ENCODE peak calls at places on chromosomes 4 and X, in nine cellular contexts. Q, S, D, V, H, P, N, L and G are unnamed samples.

GRCh38 chrX:43898406-43898805 is 16.2 kb upstream of the MAOB start:
- DNase-seq in Q (no peak), S (no peak), D (no peak), V (no peak), H (no peak), P (no peak), N (no peak), L (no peak), G (no peak)

GRCh38 chr4:89263265-89263664 is 44.3 kb downstream of the GPRIN3 start:
- DNase-seq in Q (no peak), S (no peak), D (no peak), V (no peak), H (no peak), P (no peak), N (no peak), L (no peak), G (no peak)

GRCh38 chrX:148588649-148589310 is 88.4 kb downstream of the AFF2 start:
- DNase-seq in Q (peak), S (no peak), D (no peak), V (no peak), H (no peak), P (no peak), N (no peak), L (no peak), G (no peak)

GRCh38 chr4:17562157-17562556 is 14.8 kb upstream of the LAP3 start:
- DNase-seq in Q (no peak), S (no peak), D (no peak), V (no peak), H (no peak), P (peak), N (peak), L (no peak), G (no peak)

GRCh38 chr4:11618666-11619282 is 190.1 kb upstream of the HS3ST1 start:
- DNase-seq in Q (no peak), S (no peak), D (no peak), V (no peak), H (no peak), P (no peak), N (peak), L (no peak), G (peak)

GRCh38 chr4:150591904-150592303 is 10.0 kb downstream of the MAB21L2 start:
- DNase-seq in Q (no peak), S (no peak), D (no peak), V (no peak), H (no peak), P (no peak), N (no peak), L (no peak), G (no peak)

GRCh38 chr4:139776235-139776634 is 110.6 kb downstream of the MGST2 start:
- DNase-seq in Q (no peak), S (no peak), D (no peak), V (no peak), H (no peak), P (no peak), N (no peak), L (no peak), G (no peak)

GRCh38 chr4:19684079-19684478 is 567.6 kb upstream of the SLIT2 start:
- DNase-seq in Q (no peak), S (no peak), D (no peak), V (no peak), H (no peak), P (no peak), N (no peak), L (no peak), G (no peak)

GRCh38 chrX:96843566-96843965 is 40.1 kb upstream of the RPA4 start:
- DNase-seq in Q (no peak), S (no peak), D (no peak), V (no peak), H (no peak), P (peak), N (peak), L (no peak), G (peak)

GRCh38 chr4:168388890-168389289 is 70.3 kb upstream of the DDX60 start:
- DNase-seq in Q (peak), S (no peak), D (no peak), V (no peak), H (no peak), P (no peak), N (no peak), L (no peak), G (peak)

GRCh38 chr4:189046642-189047041 is 894.0 kb upstream of the FRG1 start:
- DNase-seq in Q (no peak), S (no peak), D (no peak), V (no peak), H (no peak), P (no peak), N (no peak), L (no peak), G (no peak)

GRCh38 chr4:20464381-20464780 is 212.7 kb downstream of the SLIT2 start:
- DNase-seq in Q (peak), S (no peak), D (no peak), V (no peak), H (no peak), P (no peak), N (no peak), L (no peak), G (peak)

GRCh38 chr4:175930471-175930870 is 118.4 kb upstream of the GPM6A start:
- DNase-seq in Q (no peak), S (no peak), D (no peak), V (no peak), H (no peak), P (no peak), N (no peak), L (no peak), G (no peak)

GRCh38 chrX:150421816-150422215 is 58.7 kb downstream of the MAMLD1 start:
- DNase-seq in Q (no peak), S (no peak), D (no peak), V (no peak), H (no peak), P (no peak), N (no peak), L (no peak), G (no peak)

GRCh38 chr4:3405176-3405575 is 36.6 kb upstream of the HGFAC start:
- DNase-seq in Q (no peak), S (no peak), D (no peak), V (no peak), H (no peak), P (no peak), N (no peak), L (no peak), G (no peak)

GRCh38 chrX:30935985-30936384 is 46.9 kb upstream of the TAB3 start:
- DNase-seq in Q (peak), S (no peak), D (no peak), V (no peak), H (no peak), P (peak), N (peak), L (peak), G (peak)

GRCh38 chr4:99722006-99722405 is 64.4 kb upstream of the C4orf54 start:
- DNase-seq in Q (no peak), S (no peak), D (no peak), V (no peak), H (no peak), P (no peak), N (no peak), L (no peak), G (no peak)

GRCh38 chrX:2262679-2263055 is 238.1 kb downstream of the DHRSX start:
- DNase-seq in Q (no peak), S (no peak), D (no peak), V (no peak), H (no peak), P (no peak), N (peak), L (no peak), G (no peak)

GRCh38 chr4:172996571-172997216 is 171.9 kb upstream of the GALNT7 start:
- DNase-seq in Q (peak), S (no peak), D (no peak), V (no peak), H (no peak), P (no peak), N (no peak), L (no peak), G (peak)

GRCh38 chrX:42459735-42460134 is 318.2 kb downstream of the PPP1R2C start:
- DNase-seq in Q (no peak), S (no peak), D (no peak), V (no peak), H (no peak), P (no peak), N (no peak), L (no peak), G (no peak)

GRCh38 chr4:166838975-166839614 is 395.2 kb downstream of the SPOCK3 start:
- DNase-seq in Q (no peak), S (no peak), D (no peak), V (no peak), H (no peak), P (no peak), N (no peak), L (no peak), G (no peak)

GRCh38 chrX:34875204-34875603 is 67.4 kb upstream of the FAM47B start:
- DNase-seq in Q (peak), S (no peak), D (no peak), V (no peak), H (no peak), P (no peak), N (no peak), L (no peak), G (no peak)

GRCh38 chr4:41538887-41539498 is 1.0 kb downstream of the LIMCH1 start:
- DNase-seq in Q (peak), S (no peak), D (no peak), V (no peak), H (no peak), P (no peak), N (no peak), L (no peak), G (no peak)

GRCh38 chrX:15384304-15384703 is at the start of gene VEGFD:
- DNase-seq in Q (peak), S (no peak), D (no peak), V (no peak), H (no peak), P (no peak), N (peak), L (no peak), G (no peak)

GRCh38 chr4:122533841-122534240 is 77.3 kb upstream of the IL2 start:
- DNase-seq in Q (no peak), S (no peak), D (no peak), V (no peak), H (no peak), P (peak), N (no peak), L (no peak), G (no peak)

GRCh38 chrX:13293700-13294099 is 26.2 kb downstream of the ATXN3L start:
- DNase-seq in Q (no peak), S (no peak), D (no peak), V (no peak), H (no peak), P (peak), N (no peak), L (no peak), G (peak)

GRCh38 chr4:78439328-78439727 is 112.2 kb upstream of the ANXA3 start:
- DNase-seq in Q (no peak), S (no peak), D (no peak), V (no peak), H (no peak), P (no peak), N (no peak), L (no peak), G (no peak)

GRCh38 chr4:76197971-76198410 is 15.6 kb downstream of the SCARB2 start:
- DNase-seq in Q (peak), S (peak), D (no peak), V (no peak), H (no peak), P (no peak), N (no peak), L (peak), G (peak)

GRCh38 chr4:74161676-74162450 is 3.9 kb downstream of the MTHFD2L start:
- DNase-seq in Q (peak), S (no peak), D (no peak), V (no peak), H (no peak), P (no peak), N (no peak), L (no peak), G (no peak)

GRCh38 chrX:151384807-151385206 is 12.2 kb upstream of the VMA21 start:
- DNase-seq in Q (no peak), S (no peak), D (no peak), V (no peak), H (no peak), P (no peak), N (no peak), L (no peak), G (no peak)

GRCh38 chrX:78029663-78030062 is 60.2 kb upstream of the PGAM4 start:
- DNase-seq in Q (peak), S (peak), D (no peak), V (no peak), H (no peak), P (peak), N (peak), L (peak), G (peak)

GRCh38 chr4:163484906-163485305 is 9.6 kb upstream of the TMA16 start:
- DNase-seq in Q (peak), S (peak), D (no peak), V (no peak), H (peak), P (peak), N (peak), L (peak), G (peak)

GRCh38 chr4:144655491-144655890 is 9.5 kb downstream of the HHIP start:
- DNase-seq in Q (no peak), S (no peak), D (no peak), V (no peak), H (no peak), P (no peak), N (no peak), L (no peak), G (no peak)

GRCh38 chrX:41382699-41383645 is 49.0 kb downstream of the DDX3X start:
- DNase-seq in Q (peak), S (no peak), D (no peak), V (no peak), H (peak), P (no peak), N (no peak), L (no peak), G (peak)

GRCh38 chr4:186936496-186937375 is 213.1 kb upstream of the FAT1 start:
- DNase-seq in Q (peak), S (no peak), D (no peak), V (no peak), H (no peak), P (no peak), N (no peak), L (no peak), G (peak)

GRCh38 chr4:53706422-53707032 is 115.2 kb upstream of the LNX1 start:
- DNase-seq in Q (peak), S (no peak), D (no peak), V (no peak), H (no peak), P (peak), N (peak), L (no peak), G (peak)

GRCh38 chr4:7335363-7336066 is 99.2 kb downstream of the PSAPL1 start:
- DNase-seq in Q (peak), S (peak), D (no peak), V (no peak), H (no peak), P (peak), N (peak), L (peak), G (peak)

GRCh38 chr4:6761540-6762243 is 20.8 kb upstream of the KIAA0232 start:
- DNase-seq in Q (no peak), S (peak), D (no peak), V (no peak), H (no peak), P (no peak), N (no peak), L (peak), G (no peak)

GRCh38 chr4:168803727-168804126 is 206.3 kb downstream of the CBR4 start:
- DNase-seq in Q (no peak), S (no peak), D (no peak), V (no peak), H (no peak), P (no peak), N (no peak), L (no peak), G (no peak)